ENCODE peak calls at places on chromosomes 5 and 9, in five cellular contexts. L, N, O, W and R are unnamed samples.

GRCh38 chr9:29511680-29512079 is 1938.4 kb upstream of the C9orf72 start:
- DNase-seq in L (no peak), N (no peak), O (no peak), W (peak; percentile 60), R (no peak)

GRCh38 chr5:170546257-170546656 is 42.4 kb downstream of the KCNIP1 start:
- DNase-seq in L (no peak), N (no peak), O (no peak), W (no peak), R (no peak)

GRCh38 chr9:86795861-86796497 is 151.3 kb downstream of the GAS1 start:
- DNase-seq in L (no peak), N (no peak), O (no peak), W (peak; percentile 48), R (no peak)

GRCh38 chr5:159786901-159787691 is 129.2 kb upstream of the ADRA1B start:
- DNase-seq in L (no peak), N (no peak), O (no peak), W (no peak), R (no peak)

GRCh38 chr5:81750308-81751008 is 439 bp downstream of the SSBP2 start:
- DNase-seq in L (no peak), N (peak; percentile 25), O (no peak), W (peak; percentile 56), R (no peak)

GRCh38 chr5:139738193-139738592 is 57.4 kb upstream of the PSD2 start:
- DNase-seq in L (no peak), N (no peak), O (no peak), W (no peak), R (no peak)

GRCh38 chr9:21056931-21057330 is 20.8 kb downstream of the IFNB1 start:
- DNase-seq in L (peak; percentile 14), N (no peak), O (no peak), W (no peak), R (no peak)

GRCh38 chr9:93830606-93831005 is 124.5 kb downstream of the BARX1 start:
- DNase-seq in L (no peak), N (no peak), O (no peak), W (no peak), R (no peak)

GRCh38 chr9:96491079-96491879 is 41.3 kb downstream of the HABP4 start:
- DNase-seq in L (no peak), N (peak; percentile 31), O (no peak), W (no peak), R (no peak)

GRCh38 chr5:151274666-151275065 is 21.7 kb downstream of the GM2A start:
- DNase-seq in L (no peak), N (no peak), O (no peak), W (no peak), R (no peak)

GRCh38 chr9:32705059-32705458 is 69.6 kb upstream of the TAF1L start:
- DNase-seq in L (no peak), N (no peak), O (no peak), W (no peak), R (no peak)

GRCh38 chr9:22693151-22693550 is 246.5 kb downstream of the DMRTA1 start:
- DNase-seq in L (no peak), N (no peak), O (no peak), W (no peak), R (no peak)

GRCh38 chr5:138340008-138340407 is 1.9 kb downstream of the FAM53C start:
- DNase-seq in L (no peak), N (no peak), O (no peak), W (no peak), R (no peak)

GRCh38 chr5:149367249-149367971 is 9.6 kb downstream of the PCYOX1L start:
- DNase-seq in L (peak; percentile 34), N (peak; percentile 92), O (no peak), W (peak; percentile 91), R (peak; percentile 74)

GRCh38 chr5:56900395-56900794 is 9.0 kb upstream of the SETD9 start:
- DNase-seq in L (no peak), N (peak; percentile 40), O (no peak), W (no peak), R (peak; percentile 73)

GRCh38 chr5:446864-447263 is 3.9 kb downstream of the EXOC3 start:
- DNase-seq in L (no peak), N (peak; percentile 52), O (peak; percentile 15), W (peak; percentile 57), R (peak; percentile 76)

GRCh38 chr5:134103998-134104612 is 10.4 kb upstream of the TCF7 start:
- DNase-seq in L (no peak), N (no peak), O (no peak), W (no peak), R (no peak)

GRCh38 chr5:179880848-179881590 is 22.4 kb upstream of the MRNIP start:
- DNase-seq in L (no peak), N (no peak), O (no peak), W (no peak), R (no peak)

GRCh38 chr5:96775050-96775449 is 32.7 kb downstream of the ERAP1 start:
- DNase-seq in L (no peak), N (no peak), O (no peak), W (no peak), R (no peak)

GRCh38 chr9:12908910-12909309 is 134.1 kb downstream of the LURAP1L start:
- DNase-seq in L (no peak), N (no peak), O (no peak), W (no peak), R (no peak)

GRCh38 chr9:99720455-99721050 is 101.1 kb upstream of the NR4A3 start:
- DNase-seq in L (no peak), N (peak; percentile 90), O (no peak), W (no peak), R (peak; percentile 41)

GRCh38 chr5:144219869-144220268 is 49.2 kb downstream of the KCTD16 start:
- DNase-seq in L (peak; percentile 7), N (no peak), O (no peak), W (no peak), R (no peak)

GRCh38 chr5:169581580-169582227 is 1.9 kb upstream of the SPDL1 start:
- DNase-seq in L (no peak), N (peak; percentile 86), O (no peak), W (peak; percentile 64), R (peak; percentile 70)

GRCh38 chr9:136023401-136024225 is 62.4 kb upstream of the UBAC1 start:
- DNase-seq in L (no peak), N (no peak), O (no peak), W (no peak), R (no peak)

GRCh38 chr5:9207820-9208418 is 338.0 kb downstream of the SEMA5A start:
- DNase-seq in L (no peak), N (peak; percentile 74), O (peak; percentile 38), W (peak; percentile 66), R (peak; percentile 39)